ENCODE peak calls at places on chromosomes 3 and 15, in nine cellular contexts. P, T, E, B, G, V, R, U and H are unnamed samples.

GRCh38 chr15:38746211-38746610 is 181.6 kb upstream of the RASGRP1 start:
- DNase-seq in P (no peak), T (no peak), E (no peak), B (no peak), G (no peak), V (no peak), R (no peak), U (no peak), H (no peak)

GRCh38 chr3:150748648-150749047 is 14.3 kb downstream of the SIAH2 start:
- DNase-seq in P (no peak), T (no peak), E (no peak), B (no peak), G (no peak), V (no peak), R (no peak), U (no peak), H (no peak)

GRCh38 chr3:149020839-149021252 is 29.5 kb downstream of the GYG1 start:
- DNase-seq in P (no peak), T (no peak), E (no peak), B (no peak), G (no peak), V (no peak), R (no peak), U (no peak), H (no peak)

GRCh38 chr3:100536093-100536492 is 43.7 kb downstream of the TMEM45A start:
- DNase-seq in P (no peak), T (peak), E (no peak), B (no peak), G (no peak), V (no peak), R (no peak), U (no peak), H (no peak)

GRCh38 chr15:78007965-78008886 is 69.3 kb downstream of the TBC1D2B start:
- DNase-seq in P (peak), T (peak), E (no peak), B (peak), G (no peak), V (peak), R (peak), U (peak), H (peak)

GRCh38 chr3:171155122-171155700 is 128.7 kb upstream of the SLC2A2 start:
- DNase-seq in P (peak), T (no peak), E (no peak), B (no peak), G (no peak), V (no peak), R (no peak), U (no peak), H (no peak)

GRCh38 chr3:133124511-133124910 is 86.3 kb downstream of the TMEM108 start:
- DNase-seq in P (no peak), T (no peak), E (no peak), B (no peak), G (peak), V (no peak), R (no peak), U (no peak), H (peak)

GRCh38 chr3:25037049-25037547 is 391.0 kb upstream of the RARB start:
- DNase-seq in P (no peak), T (no peak), E (no peak), B (no peak), G (peak), V (no peak), R (no peak), U (no peak), H (peak)

GRCh38 chr3:183809209-183809608 is 16.2 kb downstream of the MAP6D1 start:
- DNase-seq in P (no peak), T (no peak), E (no peak), B (no peak), G (peak), V (no peak), R (no peak), U (no peak), H (no peak)

GRCh38 chr15:26985050-26985449 is 14.1 kb downstream of the GABRG3 start:
- DNase-seq in P (no peak), T (no peak), E (no peak), B (no peak), G (no peak), V (no peak), R (no peak), U (no peak), H (no peak)

GRCh38 chr15:26981492-26981891 is 10.5 kb downstream of the GABRG3 start:
- DNase-seq in P (no peak), T (no peak), E (peak), B (no peak), G (no peak), V (no peak), R (no peak), U (no peak), H (no peak)

GRCh38 chr15:26983822-26984221 is 12.8 kb downstream of the GABRG3 start:
- DNase-seq in P (no peak), T (no peak), E (no peak), B (no peak), G (no peak), V (no peak), R (no peak), U (no peak), H (no peak)
- TF ChIP-seq CTCF in P (no peak), T (no peak), E (no peak), B (no peak), G (no peak), V (no peak), R (no peak), U (no peak), H (no peak)

GRCh38 chr15:34327906-34328305 is 9.7 kb downstream of the SLC12A6 start:
- DNase-seq in P (no peak), T (no peak), E (no peak), B (no peak), G (no peak), V (no peak), R (no peak), U (no peak), H (no peak)
- H3K4me3 ChIP-seq in P (no peak), T (no peak), E (no peak), B (no peak), G (no peak), V (no peak), R (no peak), U (no peak), H (no peak)

GRCh38 chr15:55017636-55018035 is 179.1 kb downstream of the RSL24D1 start:
- DNase-seq in P (no peak), T (no peak), E (no peak), B (no peak), G (no peak), V (no peak), R (no peak), U (no peak), H (no peak)

DNA sequence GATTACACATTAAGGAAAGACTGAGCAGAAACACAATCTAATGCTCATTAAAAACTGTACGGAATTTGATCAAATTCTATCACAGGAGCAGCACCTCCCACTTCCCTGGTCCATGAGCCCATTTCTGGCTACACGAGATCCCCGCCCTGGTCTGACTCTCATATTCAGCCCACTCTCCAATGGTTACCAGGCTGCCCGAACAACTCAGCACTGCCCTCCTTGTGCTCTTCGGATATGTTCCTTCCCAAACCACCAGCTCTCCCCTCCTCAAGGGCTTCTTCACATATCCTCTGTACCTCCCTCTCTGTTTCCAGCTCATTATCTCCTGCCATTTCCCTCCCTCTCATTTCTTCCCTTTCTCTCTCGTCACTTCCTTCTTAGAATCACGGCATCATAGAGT is 180.5 kb downstream of the RSL24D1 start:
- DNase-seq in P (no peak), T (no peak), E (no peak), B (no peak), G (no peak), V (no peak), R (no peak), U (no peak), H (no peak)
- TF ChIP-seq CTCF in P (no peak), T (no peak), E (no peak), B (no peak), G (no peak), V (no peak), R (no peak), U (no peak), H (no peak)

GRCh38 chr15:73755481-73755880 is 2.3 kb upstream of the INSYN1 start:
- DNase-seq in P (no peak), T (no peak), E (no peak), B (no peak), G (no peak), V (no peak), R (no peak), U (no peak), H (no peak)

GRCh38 chr15:73754461-73754860 is 1.3 kb upstream of the INSYN1 start:
- DNase-seq in P (no peak), T (no peak), E (no peak), B (no peak), G (no peak), V (no peak), R (no peak), U (no peak), H (no peak)

GRCh38 chr15:73752817-73753214 is 335 bp downstream of the INSYN1 start:
- DNase-seq in P (no peak), T (no peak), E (no peak), B (peak), G (peak), V (peak), R (no peak), U (no peak), H (no peak)

GRCh38 chr15:73751896-73752816 is 995 bp downstream of the INSYN1 start:
- DNase-seq in P (no peak), T (no peak), E (no peak), B (peak), G (no peak), V (no peak), R (no peak), U (no peak), H (no peak)

DNA sequence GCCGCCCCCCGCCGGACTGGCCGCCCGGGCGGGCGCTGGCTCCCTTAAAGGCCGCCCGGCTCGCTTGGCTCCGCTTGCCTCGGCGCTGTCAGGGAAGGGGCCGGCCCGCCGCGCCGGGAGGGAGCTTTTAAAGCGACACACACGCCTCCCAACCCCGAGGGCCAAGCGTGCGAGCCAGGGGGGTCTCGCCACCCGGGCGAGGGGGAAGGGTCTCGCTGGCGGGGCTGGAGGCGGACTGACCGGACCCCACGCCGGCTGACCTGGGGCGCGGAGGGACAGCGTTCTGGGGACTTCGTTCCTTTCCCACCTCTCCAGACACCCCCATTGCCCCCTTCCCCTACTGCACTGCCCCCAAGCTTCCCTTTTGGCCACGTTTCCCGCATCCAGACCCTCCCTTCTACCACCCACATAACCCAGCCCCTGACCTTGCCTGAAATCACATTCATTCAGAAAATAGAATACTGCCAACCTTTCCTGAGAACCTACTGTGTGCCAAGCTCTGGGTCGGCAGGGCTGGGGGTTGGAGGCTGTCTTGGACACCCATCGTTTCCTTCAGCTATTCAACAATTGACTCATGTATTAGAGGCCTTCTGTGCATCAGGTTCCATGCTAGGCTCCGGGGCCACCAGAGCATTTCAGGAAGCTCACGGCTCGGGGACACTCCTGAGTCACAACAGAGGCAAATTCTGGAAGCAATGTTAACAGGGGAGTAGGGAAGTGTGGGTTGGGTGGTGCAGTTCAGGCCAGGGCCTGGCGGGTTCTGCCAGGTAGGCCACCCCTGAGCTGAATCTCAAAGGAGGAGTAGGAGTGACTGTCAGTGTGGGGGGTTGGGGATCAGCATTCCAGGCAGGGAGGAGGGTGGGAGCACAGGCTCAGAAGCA is at the start of gene INSYN1:
- DNase-seq in P (no peak), T (no peak), E (no peak), B (peak), G (peak), V (peak), R (peak), U (no peak), H (peak)
- H3K4me3 ChIP-seq in P (peak), T (peak), E (no peak), B (peak), G (peak), V (peak), R (peak), U (peak), H (peak)

GRCh38 chr3:159158213-159158612 is 356.4 kb downstream of the MFSD1 start:
- DNase-seq in P (no peak), T (peak), E (no peak), B (no peak), G (no peak), V (no peak), R (no peak), U (no peak), H (peak)
- TF ChIP-seq CTCF in P (no peak), T (peak), E (no peak), B (no peak), G (no peak), V (no peak), R (no peak), U (peak), H (peak)

GRCh38 chr3:28891485-28891884 is 389.4 kb upstream of the RBMS3 start:
- DNase-seq in P (no peak), T (no peak), E (no peak), B (no peak), G (no peak), V (no peak), R (no peak), U (no peak), H (no peak)
- H3K4me3 ChIP-seq in P (no peak), T (no peak), E (no peak), B (no peak), G (no peak), V (no peak), R (no peak), U (no peak), H (no peak)